ENCODE peak calls at places on chromosomes 13 and 19, in five cellular contexts. P is breast epithelium, V is psoas muscle, A is fibroblast of lung, J is pancreas. X is an unnamed sample. For H3K36me3, the result is how much of the 10 kb centered on the place peaks cover.

GRCh38 chr13:51603716-51604115 is 19.5 kb downstream of the WDFY2 start:
- DNase-seq in P (no peak), V (no peak), A (no peak), J (no peak), X (no peak)

GRCh38 chr13:87128006-87128405 is 543.2 kb upstream of the SLITRK5 start:
- DNase-seq in P (no peak), V (no peak), A (peak), J (no peak), X (no peak)

GRCh38 chr13:99806671-99807070 is 164.9 kb downstream of the ZIC5 start:
- DNase-seq in P (no peak), V (no peak), A (no peak), J (no peak), X (peak)

GRCh38 chr13:27919934-27920676 is at the start of gene PDX1:
- DNase-seq in P (no peak), V (no peak), A (no peak), J (peak), X (peak)

GRCh38 chr13:113361406-113361805 is 2.5 kb downstream of the GRTP1 start:
- DNase-seq in P (no peak), V (no peak), A (no peak), J (no peak), X (no peak)

GRCh38 chr19:56162258-56162657 is 13.6 kb upstream of the GALP start:
- DNase-seq in P (no peak), V (no peak), A (no peak), J (no peak), X (no peak)

GRCh38 chr13:30774214-30774730 is 38.9 kb downstream of the ALOX5AP start:
- DNase-seq in P (no peak), V (no peak), A (no peak), J (no peak), X (no peak)

GRCh38 chr13:96984061-96984508 is 10.2 kb downstream of the OXGR1 start:
- DNase-seq in P (peak), V (no peak), A (no peak), J (peak), X (no peak)

GRCh38 chr19:45323671-45324081 is 1.0 kb upstream of the CKM start:
- DNase-seq in P (no peak), V (peak), A (no peak), J (no peak), X (no peak)

GRCh38 chr13:106133025-106133424 is 402.4 kb downstream of the EFNB2 start:
- DNase-seq in P (no peak), V (no peak), A (peak), J (no peak), X (no peak)

GRCh38 chr19:39154626-39155100 is 29.1 kb downstream of the PAK4 start:
- DNase-seq in P (peak), V (no peak), A (no peak), J (peak), X (peak)

GRCh38 chr13:29877456-29878096 is 27.2 kb upstream of the UBL3 start:
- DNase-seq in P (no peak), V (no peak), A (no peak), J (no peak), X (no peak)

GRCh38 chr13:49214917-49215376 is 5.2 kb upstream of the MLNR start:
- DNase-seq in P (no peak), V (no peak), A (no peak), J (no peak), X (no peak)

GRCh38 chr13:50159613-50160012 is 144.4 kb downstream of the KCNRG start:
- DNase-seq in P (no peak), V (no peak), A (no peak), J (no peak), X (no peak)

GRCh38 chr13:53150568-53150967 is 122.0 kb downstream of the OLFM4 start:
- DNase-seq in P (no peak), V (no peak), A (no peak), J (no peak), X (peak)

GRCh38 chr13:113863511-113864302 is at the start of gene GAS6:
- DNase-seq in P (peak), V (peak), A (peak), J (peak), X (peak)

GRCh38 chr19:4523306-4524110 is 5.2 kb upstream of the PLIN4 start:
- DNase-seq in P (no peak), V (peak), A (peak), J (peak), X (peak)

GRCh38 chr19:5479958-5480357 is 24.7 kb downstream of the ZNRF4 start:
- DNase-seq in P (no peak), V (no peak), A (no peak), J (no peak), X (peak)

GRCh38 chr19:47416667-47417033 is 2.7 kb downstream of the MEIS3 start:
- DNase-seq in P (no peak), V (no peak), A (no peak), J (no peak), X (no peak)
- H3K36me3 ChIP-seq in P (under half), V (under half), A (under half), J (under half), X (under half)

GRCh38 chr13:82070411-82070810 is 1729.5 kb upstream of the SPRY2 start:
- DNase-seq in P (no peak), V (no peak), A (no peak), J (no peak), X (no peak)
- H3K27ac ChIP-seq in P (no peak), V (no peak), A (no peak), J (no peak), X (no peak)

GRCh38 chr19:7862413-7862951 is 11.7 kb downstream of the PRR36 start:
- DNase-seq in P (peak), V (peak), A (peak), J (peak), X (no peak)
- H3K4me3 ChIP-seq in P (no peak), V (peak), A (no peak), J (no peak), X (no peak)

GRCh38 chr19:49193822-49194394 is 36.3 kb downstream of the TRPM4 start:
- DNase-seq in P (no peak), V (no peak), A (no peak), J (no peak), X (no peak)

GRCh38 chr19:49196527-49197240 is 39.1 kb downstream of the TRPM4 start:
- DNase-seq in P (no peak), V (peak), A (no peak), J (no peak), X (no peak)

GRCh38 chr19:49189259-49189658 is 31.7 kb downstream of the TRPM4 start:
- DNase-seq in P (no peak), V (no peak), A (no peak), J (no peak), X (no peak)

GRCh38 chr19:49190781-49191180 is 33.2 kb downstream of the TRPM4 start:
- DNase-seq in P (no peak), V (no peak), A (no peak), J (no peak), X (no peak)

DNA sequence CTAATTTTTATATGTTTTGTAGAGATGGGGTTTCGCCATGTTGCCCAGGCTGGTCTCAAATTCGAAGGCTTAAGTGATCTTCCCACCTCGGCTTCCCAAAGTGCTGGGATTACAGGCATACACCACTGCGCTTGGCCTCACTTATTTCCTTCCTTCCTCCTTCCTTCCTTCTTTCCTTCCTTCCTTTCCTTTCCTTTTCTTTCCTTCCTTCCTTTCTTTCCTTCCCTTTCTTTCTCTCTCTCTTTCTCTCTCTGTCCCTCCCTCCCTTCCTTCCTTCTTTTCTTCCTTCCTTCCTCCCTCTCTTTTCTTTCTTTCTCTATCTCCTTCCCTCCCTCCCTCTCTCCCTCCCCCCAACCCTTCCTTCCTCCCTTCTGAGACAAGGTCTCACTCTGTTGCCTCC is 36.8 kb downstream of the TRPM4 start:
- DNase-seq in P (no peak), V (no peak), A (no peak), J (no peak), X (no peak)
- H3K36me3 ChIP-seq in P (under half), V (under half), A (under half), J (under half), X (under half)

DNA sequence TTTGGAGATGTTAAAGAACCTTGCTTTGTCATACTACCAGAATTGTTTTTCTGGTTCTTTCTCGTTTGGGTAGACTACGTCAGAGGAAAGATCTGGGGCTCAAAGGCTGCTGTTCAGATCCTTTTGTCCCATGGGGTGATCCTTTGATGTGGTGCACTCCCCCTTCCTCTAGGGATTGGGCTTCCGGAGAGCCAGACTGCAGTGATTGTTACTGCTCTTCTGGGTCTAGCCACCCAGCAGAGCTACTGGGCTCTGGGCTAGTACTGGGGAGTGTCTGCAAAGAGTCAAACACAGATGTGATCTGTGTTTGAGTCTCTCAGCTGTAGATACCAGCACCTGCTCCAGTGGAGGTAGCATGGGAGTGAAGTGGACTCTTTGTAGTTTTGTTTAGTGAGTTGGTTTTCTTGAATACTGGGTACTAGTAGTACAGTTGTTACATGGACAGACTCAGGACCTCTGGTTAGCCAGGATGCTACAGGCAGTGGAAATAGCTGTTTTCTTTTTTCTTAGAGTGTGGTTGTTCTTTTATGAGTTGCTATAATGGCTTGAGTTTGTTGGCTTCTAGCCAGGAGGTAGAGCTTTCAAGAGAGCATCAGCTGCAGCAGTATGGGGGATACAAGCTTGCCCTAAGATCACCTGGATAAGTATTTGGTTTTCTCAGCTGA is 34.4 kb downstream of the DNAJC15 start:
- DNase-seq in P (no peak), V (no peak), A (peak), J (no peak), X (no peak)
- H3K27ac ChIP-seq in P (peak), V (no peak), A (peak), J (no peak), X (no peak)

GRCh38 chr13:82216165-82216564 is 1666.1 kb downstream of the SLITRK1 start:
- DNase-seq in P (no peak), V (no peak), A (no peak), J (no peak), X (no peak)
- H3K4me3 ChIP-seq in P (no peak), V (no peak), A (no peak), J (no peak), X (no peak)

GRCh38 chr13:20983386-20983785 is 78.0 kb downstream of the LATS2 start:
- DNase-seq in P (no peak), V (no peak), A (no peak), J (no peak), X (no peak)
- H3K36me3 ChIP-seq in P (under half), V (under half), A (under half), J (under half), X (under half)

DNA sequence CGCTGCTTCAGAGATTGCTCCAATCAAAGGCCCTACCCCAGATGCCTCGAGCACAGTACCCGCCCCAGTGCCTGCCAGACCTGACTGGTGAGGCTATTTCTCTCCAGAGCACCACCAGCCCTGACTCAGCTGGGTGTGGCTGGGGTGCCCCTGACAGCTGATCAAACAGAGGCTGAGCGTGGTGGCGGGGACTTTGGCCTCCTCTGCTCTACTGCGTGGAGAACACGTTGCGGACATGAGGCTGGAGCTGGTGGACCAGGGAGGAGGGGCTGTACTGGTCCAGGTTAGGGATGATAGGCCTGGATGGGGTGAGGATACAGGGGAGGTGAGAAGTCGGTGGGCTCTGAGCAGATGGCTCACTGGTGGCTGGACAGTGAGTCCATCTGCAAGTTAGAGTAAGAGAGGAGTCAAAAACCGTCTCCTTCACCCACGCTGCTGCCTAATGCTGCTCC is 3.5 kb upstream of the DOCK6 start:
- DNase-seq in P (no peak), V (no peak), A (peak), J (peak), X (no peak)
- H3K27ac ChIP-seq in P (peak), V (no peak), A (no peak), J (no peak), X (no peak)

DNA sequence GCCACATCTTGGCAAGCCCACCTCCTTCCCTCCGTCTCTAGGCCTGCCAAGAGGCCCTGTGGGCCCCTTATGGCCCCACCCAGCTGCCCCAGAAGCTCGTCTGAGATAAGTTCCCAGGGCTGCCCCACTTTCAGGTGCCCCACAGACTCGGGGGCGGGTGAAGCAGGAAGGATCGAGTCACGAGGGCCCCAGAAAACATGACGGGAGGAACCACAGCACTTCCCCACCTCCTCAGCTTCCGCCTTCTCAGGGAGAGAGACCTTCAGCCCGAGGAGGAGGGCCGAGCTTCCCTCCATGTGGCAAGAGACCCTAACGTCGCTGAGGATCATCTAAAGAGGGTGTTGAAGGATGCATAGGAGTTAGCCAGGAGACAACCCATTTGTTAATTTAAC is 4.5 kb upstream of the IL12RB1 start:
- DNase-seq in P (no peak), V (peak), A (no peak), J (no peak), X (no peak)
- H3K4me3 ChIP-seq in P (no peak), V (no peak), A (no peak), J (no peak), X (no peak)

GRCh38 chr19:11063434-11063833 is 25.8 kb upstream of the LDLR start:
- DNase-seq in P (no peak), V (no peak), A (no peak), J (no peak), X (no peak)

GRCh38 chr19:11066326-11066725 is 22.9 kb upstream of the LDLR start:
- DNase-seq in P (no peak), V (no peak), A (no peak), J (no peak), X (no peak)

GRCh38 chr19:11061951-11062350 is 27.3 kb upstream of the LDLR start:
- DNase-seq in P (no peak), V (no peak), A (no peak), J (no peak), X (no peak)

GRCh38 chr19:11067356-11068113 is 21.7 kb upstream of the LDLR start:
- DNase-seq in P (no peak), V (no peak), A (no peak), J (no peak), X (no peak)

DNA sequence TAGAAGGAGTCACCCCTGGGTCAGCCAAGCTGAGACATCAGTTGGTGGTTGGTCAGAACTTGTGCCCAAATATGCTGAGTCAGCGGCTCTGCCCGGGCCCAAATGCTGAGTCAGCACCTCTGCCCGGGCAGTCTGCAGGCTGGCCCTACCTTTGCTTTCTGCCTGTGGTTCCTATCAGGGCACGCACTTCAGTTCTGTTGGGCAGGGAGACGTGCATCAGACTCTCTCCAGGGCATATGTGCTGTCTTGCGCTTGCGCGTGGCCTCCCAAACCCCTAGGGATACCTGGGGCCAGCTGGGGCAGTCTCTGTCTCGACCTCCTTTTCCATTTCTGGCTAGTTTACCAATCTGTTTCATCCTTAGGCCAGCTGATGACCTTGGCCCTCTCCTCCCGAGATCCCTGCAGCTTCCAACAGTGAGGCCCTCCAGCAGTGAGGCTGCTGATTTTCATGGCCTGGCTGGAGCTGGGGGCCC is 24.4 kb upstream of the LDLR start:
- DNase-seq in P (no peak), V (no peak), A (peak), J (peak), X (no peak)
- H3K36me3 ChIP-seq in P (under half), V (under half), A (under half), J (under half), X (half or more)